ENCODE peak calls at places on chromosome X, in seven cellular contexts. N, T, O, G, P, U and A are unnamed samples.

GRCh38 chrX:1507511-1508463 is 29.2 kb downstream of the P2RY8 start:
- DNase-seq in P (no peak), O (no peak), T (no peak), G (no peak), N (no peak), U (no peak), A (no peak)

GRCh38 chrX:154793084-154793483 is 12.2 kb downstream of the MPP1 start:
- DNase-seq in O (no peak), N (no peak), U (no peak), P (no peak), G (no peak), T (no peak), A (no peak)

GRCh38 chrX:56569378-56570061 is 6.1 kb downstream of the UBQLN2 start:
- DNase-seq in U (no peak), N (no peak), O (no peak), G (no peak), T (no peak), P (no peak), A (no peak)

GRCh38 chrX:100512471-100512870 is 72.3 kb upstream of the TNMD start:
- DNase-seq in U (peak), P (no peak), N (no peak), G (peak), T (no peak), O (no peak), A (peak)

GRCh38 chrX:15822922-15823321 is 31.7 kb downstream of the AP1S2 start:
- DNase-seq in O (no peak), T (no peak), P (no peak), N (no peak), U (no peak), G (no peak), A (no peak)

GRCh38 chrX:115393271-115393670 is 103.8 kb downstream of the LUZP4 start:
- DNase-seq in P (no peak), O (no peak), G (peak), T (no peak), U (peak), N (no peak), A (no peak)

GRCh38 chrX:86579777-86580176 is 431.5 kb downstream of the DACH2 start:
- DNase-seq in N (no peak), U (no peak), T (no peak), G (no peak), P (no peak), O (no peak), A (no peak)

GRCh38 chrX:153784325-153784967 is 3.6 kb downstream of the SRPK3 start:
- DNase-seq in P (no peak), U (no peak), T (no peak), N (no peak), O (no peak), G (no peak), A (no peak)

GRCh38 chrX:45083314-45083713 is 117.4 kb downstream of the DIPK2B start:
- DNase-seq in G (no peak), P (no peak), U (no peak), O (no peak), T (no peak), N (no peak), A (no peak)

GRCh38 chrX:153944140-153944799 is at the start of gene RENBP:
- DNase-seq in P (no peak), G (no peak), N (no peak), U (no peak), O (peak), T (no peak), A (no peak)

GRCh38 chrX:69493193-69493592 is 10.9 kb upstream of the NALF2 start:
- DNase-seq in P (no peak), O (no peak), N (peak), U (peak), T (no peak), G (no peak), A (peak)

GRCh38 chrX:31227250-31227649 is 155.4 kb upstream of the FTHL17 start:
- DNase-seq in P (no peak), T (no peak), U (peak), G (peak), O (no peak), N (no peak), A (no peak)

GRCh38 chrX:25004040-25004439 is 11.7 kb downstream of the ARX start:
- DNase-seq in P (no peak), N (no peak), G (no peak), U (no peak), O (no peak), T (no peak), A (no peak)

GRCh38 chrX:23935116-23935515 is 27.3 kb downstream of the CXorf58 start:
- DNase-seq in G (peak), N (no peak), T (no peak), O (no peak), P (no peak), U (peak), A (no peak)

GRCh38 chrX:41265615-41266014 is 68.3 kb upstream of the DDX3X start:
- DNase-seq in O (no peak), U (peak), G (peak), P (no peak), T (no peak), N (no peak), A (peak)

GRCh38 chrX:136627381-136627780 is 20.6 kb upstream of the CD40LG start:
- DNase-seq in N (no peak), P (no peak), O (no peak), T (no peak), U (no peak), G (no peak), A (no peak)

GRCh38 chrX:149567621-149568417 is 18.1 kb upstream of the HSFX3 start:
- DNase-seq in O (no peak), T (no peak), U (no peak), P (no peak), G (no peak), N (no peak), A (no peak)

GRCh38 chrX:12974217-12974796 is 603 bp upstream of the TMSB4X start:
- DNase-seq in N (peak), U (peak), O (peak), T (no peak), G (peak), P (no peak), A (no peak)

GRCh38 chrX:129833153-129834004 is 10.3 kb downstream of the ZDHHC9 start:
- DNase-seq in T (peak), O (no peak), N (no peak), G (peak), P (no peak), U (peak), A (peak)

GRCh38 chrX:23332101-23332887 is 2.4 kb upstream of the PTCHD1 start:
- DNase-seq in P (no peak), T (no peak), N (no peak), U (no peak), O (no peak), G (no peak), A (no peak)

GRCh38 chrX:10922158-10922557 is 189.0 kb upstream of the HCCS start:
- DNase-seq in N (no peak), O (no peak), P (no peak), G (peak), T (peak), U (peak), A (peak)

GRCh38 chrX:30714138-30714537 is 60.9 kb downstream of the GK start:
- DNase-seq in N (no peak), T (no peak), U (no peak), G (no peak), O (no peak), P (no peak), A (no peak)

GRCh38 chrX:1465261-1466231 is 12.8 kb upstream of the ASMTL start:
- DNase-seq in P (no peak), T (no peak), O (no peak), G (no peak), U (no peak), N (no peak), A (no peak)

GRCh38 chrX:139058831-139059495 is 347.4 kb upstream of the FGF13 start:
- DNase-seq in T (no peak), G (no peak), P (no peak), U (peak), O (no peak), N (no peak), A (no peak)

GRCh38 chrX:140504371-140505324 is at the start of gene SOX3:
- DNase-seq in P (no peak), G (no peak), T (no peak), O (no peak), U (no peak), N (peak), A (no peak)

GRCh38 chrX:19883878-19884277 is 3.5 kb downstream of the SH3KBP1 start:
- DNase-seq in U (no peak), G (no peak), T (no peak), P (no peak), N (no peak), O (no peak), A (no peak)

GRCh38 chrX:106917830-106918500 is 2.2 kb upstream of the CLDN2 start:
- DNase-seq in U (peak), G (peak), P (no peak), O (no peak), N (no peak), T (no peak), A (peak)

GRCh38 chrX:45774961-45775360 is 574.3 kb upstream of the DIPK2B start:
- DNase-seq in U (peak), P (no peak), T (no peak), N (no peak), G (peak), O (no peak), A (peak)

GRCh38 chrX:115958687-115959359 is 211.7 kb upstream of the AGTR2 start:
- DNase-seq in N (no peak), G (no peak), O (no peak), U (no peak), T (no peak), P (no peak), A (no peak)

GRCh38 chrX:45449982-45450381 is 249.3 kb upstream of the DIPK2B start:
- DNase-seq in N (no peak), G (peak), U (no peak), T (no peak), O (no peak), P (no peak), A (no peak)